ENCODE peak calls at places on chromosomes 6 and 20, in ten cellular contexts. Q is C1 segment of cervical spinal cord, D is activated gamma-delta T cell, C is DMS153, M is lower leg skin, J is mesothelial cell of epicardium, A is left ventricle myocardium inferior, Z is aorta, L is nephron progenitor cell, S is KG1. H is an unnamed sample.

GRCh38 chr20:688809-689208 is 13.2 kb upstream of the SCRT2 start:
- DNase-seq in Z (no peak), A (no peak), C (no peak), L (peak; percentile 52), Q (no peak), S (no peak), D (no peak), M (no peak), J (no peak), H (no peak)

GRCh38 chr6:146968041-146968760 is 236.0 kb upstream of the STXBP5 start:
- DNase-seq in S (no peak), D (no peak), A (no peak), Q (no peak), M (no peak), L (no peak), J (no peak), C (peak; percentile 36), Z (no peak), H (no peak)

GRCh38 chr6:33678246-33678931 is 33.1 kb downstream of the UQCC2 start:
- DNase-seq in L (no peak), J (no peak), A (no peak), S (no peak), M (no peak), Z (no peak), Q (no peak), D (no peak), C (no peak), H (no peak)

GRCh38 chr6:136920216-136920857 is 1.8 kb upstream of the SLC35D3 start:
- DNase-seq in A (no peak), M (no peak), S (peak; percentile 45), Q (no peak), C (no peak), Z (no peak), D (no peak), J (no peak), L (peak; percentile 2), H (no peak)

GRCh38 chr6:44020148-44020547 is 107.1 kb downstream of the MRPL14 start:
- DNase-seq in J (no peak), Z (peak; percentile 41), C (no peak), S (no peak), D (no peak), L (no peak), A (peak; percentile 51), M (no peak), Q (no peak), H (no peak)

GRCh38 chr6:92737983-92738382 is 681.4 kb downstream of the EPHA7 start:
- DNase-seq in S (no peak), J (no peak), Q (no peak), L (no peak), Z (no peak), A (no peak), C (no peak), D (no peak), M (no peak), H (no peak)

GRCh38 chr20:53829706-53830521 is 236.3 kb upstream of the ZNF217 start:
- DNase-seq in S (peak; percentile 82), A (no peak), Q (no peak), L (no peak), C (no peak), M (no peak), Z (no peak), D (no peak), J (no peak), H (peak; percentile 43)

GRCh38 chr6:108078191-108078590 is 3.6 kb upstream of the OSTM1 start:
- DNase-seq in M (no peak), A (no peak), D (no peak), Q (no peak), Z (no peak), L (no peak), S (no peak), J (no peak), C (no peak), H (no peak)

GRCh38 chr6:101730954-101731353 is 337.4 kb downstream of the GRIK2 start:
- DNase-seq in Z (no peak), J (no peak), C (no peak), Q (no peak), S (no peak), D (no peak), A (no peak), M (no peak), L (no peak), H (no peak)

GRCh38 chr20:23018941-23019340 is 16.2 kb upstream of the SSTR4 start:
- DNase-seq in L (no peak), M (no peak), S (no peak), A (no peak), C (no peak), J (no peak), Q (no peak), Z (no peak), D (no peak), H (no peak)

GRCh38 chr6:11368760-11369159 is 136.3 kb upstream of the NEDD9 start:
- DNase-seq in J (no peak), L (no peak), M (no peak), Z (no peak), S (no peak), C (no peak), D (no peak), A (no peak), Q (no peak), H (peak; percentile 50)

GRCh38 chr6:14655201-14655988 is 537.8 kb downstream of the CD83 start:
- DNase-seq in M (no peak), C (no peak), L (no peak), D (no peak), J (no peak), Q (no peak), S (no peak), A (no peak), Z (no peak), H (no peak)

GRCh38 chr6:115067690-115068447 is 725.0 kb upstream of the HS3ST5 start:
- DNase-seq in J (no peak), L (no peak), C (no peak), S (no peak), A (no peak), Q (no peak), M (no peak), D (no peak), Z (no peak), H (no peak)

GRCh38 chr6:7721654-7722053 is 4.2 kb upstream of the BMP6 start:
- DNase-seq in D (no peak), L (no peak), C (no peak), J (no peak), A (no peak), Q (no peak), Z (no peak), M (no peak), S (no peak), H (no peak)

GRCh38 chr6:11410539-11411307 is 126.8 kb upstream of the TMEM170B start:
- DNase-seq in C (no peak), A (no peak), L (no peak), Z (no peak), J (no peak), D (no peak), S (no peak), M (no peak), Q (no peak), H (peak; percentile 58)

GRCh38 chr6:21665101-21665435 is 71.5 kb downstream of the SOX4 start:
- DNase-seq in D (no peak), Q (no peak), A (no peak), S (no peak), M (no peak), L (no peak), C (no peak), Z (no peak), J (no peak), H (no peak)

GRCh38 chr6:17998442-17998841 is 11.0 kb upstream of the KIF13A start:
- DNase-seq in M (no peak), J (no peak), Z (no peak), A (no peak), S (no peak), L (no peak), Q (no peak), C (no peak), D (no peak), H (no peak)

GRCh38 chr6:94269256-94269655 is 849.9 kb upstream of the EPHA7 start:
- DNase-seq in J (no peak), C (no peak), D (no peak), A (no peak), Q (no peak), M (no peak), S (no peak), Z (no peak), L (no peak), H (no peak)

H was measured in GM06990.